ENCODE peak calls at places on chromosomes 4 and X, in seven cellular contexts. M is right atrium auricular region; A is activated T-cell treated with anti-CD3 and anti-CD28 coated beads, Interleukin-2, amount 50 U/mL, for 72 hours; B is H4; X is NCI-H2171 treated with DMSO at 0.1 percent for 48 hours; K is CD8-positive, alpha-beta T cell; W is T-helper 2 cell treated with Interferon-gamma antibody and Interleukin-4, amounts not matched to agents 5 μg/mL and 100 μg/mL, for 36 hours. T is an unnamed sample.

GRCh38 chrX:24207826-24208225 is 58.3 kb downstream of the ZFX start:
- DNase-seq in M (no peak), A (no peak), B (no peak), X (no peak), K (no peak), W (no peak), T (no peak)

GRCh38 chrX:119512145-119512800 is 44.0 kb downstream of the SLC25A5 start:
- DNase-seq in M (peak), A (peak), B (peak), X (peak), K (no peak), W (no peak), T (peak)

GRCh38 chr4:98605216-98605615 is 53.2 kb downstream of the TSPAN5 start:
- DNase-seq in M (no peak), A (no peak), B (no peak), X (no peak), K (no peak), W (no peak), T (no peak)

GRCh38 chr4:23822181-23822580 is 67.7 kb downstream of the PPARGC1A start:
- DNase-seq in M (no peak), A (no peak), B (no peak), X (no peak), K (no peak), W (no peak), T (no peak)

GRCh38 chr4:82696117-82696516 is 102.5 kb downstream of the SCD5 start:
- DNase-seq in M (no peak), A (no peak), B (no peak), X (no peak), K (no peak), W (no peak), T (no peak)

GRCh38 chrX:38941675-38942074 is 140.4 kb downstream of the MID1IP1 start:
- DNase-seq in M (no peak), A (no peak), B (no peak), X (no peak), K (no peak), W (no peak), T (no peak)

GRCh38 chr4:9898596-9899345 is 117.3 kb downstream of the DRD5 start:
- DNase-seq in M (peak), A (peak), B (no peak), X (no peak), K (no peak), W (no peak), T (no peak)

GRCh38 chrX:19846995-19847790 is 40.2 kb downstream of the SH3KBP1 start:
- DNase-seq in M (peak), A (no peak), B (peak), X (no peak), K (no peak), W (peak), T (peak)

GRCh38 chr4:158229768-158230167 is 19.5 kb downstream of the TMEM144 start:
- DNase-seq in M (no peak), A (no peak), B (no peak), X (no peak), K (no peak), W (no peak), T (no peak)

GRCh38 chr4:163755013-163755412 is 260.5 kb downstream of the TMA16 start:
- DNase-seq in M (no peak), A (no peak), B (peak), X (no peak), K (no peak), W (no peak), T (no peak)

GRCh38 chrX:120750381-120750780 is 120.5 kb upstream of the C1GALT1C1 start:
- DNase-seq in M (no peak), A (no peak), B (no peak), X (no peak), K (no peak), W (no peak), T (no peak)

GRCh38 chr4:74338792-74339333 is 26.1 kb upstream of the EREG start:
- DNase-seq in M (no peak), A (no peak), B (no peak), X (no peak), K (no peak), W (no peak), T (no peak)

GRCh38 chr4:183960021-183960420 is 54.9 kb downstream of the STOX2 start:
- DNase-seq in M (peak), A (no peak), B (peak), X (peak), K (no peak), W (no peak), T (no peak)

GRCh38 chr4:110164856-110165255 is 33.6 kb downstream of the ELOVL6 start:
- DNase-seq in M (no peak), A (no peak), B (no peak), X (no peak), K (peak), W (no peak), T (no peak)

GRCh38 chrX:129512409-129512808 is 10.9 kb downstream of the SMARCA1 start:
- DNase-seq in M (no peak), A (no peak), B (no peak), X (no peak), K (no peak), W (no peak), T (no peak)

GRCh38 chr4:170497105-170497504 is 407.3 kb upstream of the AADAT start:
- DNase-seq in M (no peak), A (no peak), B (peak), X (no peak), K (no peak), W (no peak), T (no peak)

GRCh38 chr4:52096048-52096447 is 44.9 kb downstream of the SPATA18 start:
- DNase-seq in M (no peak), A (no peak), B (no peak), X (no peak), K (no peak), W (no peak), T (no peak)

GRCh38 chr4:74410272-74410671 is 34.7 kb upstream of the AREG start:
- DNase-seq in M (no peak), A (no peak), B (no peak), X (no peak), K (no peak), W (no peak), T (no peak)

GRCh38 chr4:7335363-7336066 is 99.2 kb downstream of the PSAPL1 start:
- DNase-seq in M (no peak), A (peak), B (peak), X (no peak), K (peak), W (peak), T (no peak)

GRCh38 chr4:138158746-138159297 is 83.3 kb downstream of the SLC7A11 start:
- DNase-seq in M (no peak), A (no peak), B (peak), X (no peak), K (no peak), W (no peak), T (peak)

GRCh38 chrX:47370278-47370677 is at the start of gene ZNF157:
- DNase-seq in M (no peak), A (no peak), B (no peak), X (no peak), K (no peak), W (no peak), T (no peak)

GRCh38 chr4:55635760-55636621 is at the start of gene NMU:
- DNase-seq in M (no peak), A (peak), B (peak), X (peak), K (peak), W (peak), T (no peak)

GRCh38 chrX:139720136-139720535 is 12.2 kb upstream of the MCF2 start:
- DNase-seq in M (no peak), A (no peak), B (peak), X (no peak), K (no peak), W (no peak), T (no peak)

GRCh38 chr4:1175635-1176229 is 3.3 kb upstream of the SPON2 start:
- DNase-seq in M (no peak), A (no peak), B (no peak), X (no peak), K (no peak), W (no peak), T (no peak)

GRCh38 chrX:21756785-21757529 is 959 bp downstream of the SMPX start:
- DNase-seq in M (no peak), A (no peak), B (no peak), X (no peak), K (no peak), W (no peak), T (no peak)

GRCh38 chr4:142156246-142156645 is 519.9 kb downstream of the IL15 start:
- DNase-seq in M (no peak), A (no peak), B (no peak), X (no peak), K (no peak), W (no peak), T (no peak)

GRCh38 chr4:88442636-88443260 is 14.2 kb upstream of the HERC5 start:
- DNase-seq in M (no peak), A (no peak), B (peak), X (no peak), K (no peak), W (no peak), T (no peak)

GRCh38 chr4:153663667-153664066 is 20.4 kb upstream of the TLR2 start:
- DNase-seq in M (no peak), A (no peak), B (no peak), X (no peak), K (no peak), W (no peak), T (no peak)

GRCh38 chrX:125678258-125678657 is 358.6 kb downstream of the TEX13C start:
- DNase-seq in M (no peak), A (no peak), B (no peak), X (no peak), K (no peak), W (no peak), T (no peak)

GRCh38 chr4:79211490-79211889 is 114.4 kb downstream of the NAA11 start:
- DNase-seq in M (no peak), A (no peak), B (no peak), X (peak), K (no peak), W (no peak), T (no peak)

GRCh38 chr4:22754091-22754490 is 61.4 kb downstream of the GBA3 start:
- DNase-seq in M (no peak), A (no peak), B (no peak), X (no peak), K (no peak), W (no peak), T (no peak)

GRCh38 chr4:38519671-38520070 is 144.3 kb upstream of the KLF3 start:
- DNase-seq in M (no peak), A (no peak), B (no peak), X (no peak), K (no peak), W (no peak), T (no peak)

GRCh38 chr4:75630174-75630931 is at the start of gene CDKL2:
- DNase-seq in M (peak), A (peak), B (no peak), X (peak), K (peak), W (peak), T (no peak)

GRCh38 chrX:128020701-128021100 is 31.5 kb downstream of the ACTRT1 start:
- DNase-seq in M (no peak), A (no peak), B (peak), X (no peak), K (no peak), W (no peak), T (peak)

GRCh38 chr4:164485169-164485568 is 268.8 kb upstream of the SMIM31 start:
- DNase-seq in M (no peak), A (no peak), B (no peak), X (no peak), K (no peak), W (no peak), T (no peak)

GRCh38 chrX:85998954-85999353 is 48.4 kb downstream of the CHM start:
- DNase-seq in M (no peak), A (no peak), B (no peak), X (no peak), K (no peak), W (no peak), T (no peak)

GRCh38 chr4:161208564-161208963 is 955.2 kb downstream of the FSTL5 start:
- DNase-seq in M (no peak), A (no peak), B (no peak), X (no peak), K (no peak), W (no peak), T (no peak)

GRCh38 chr4:42781325-42781724 is 111.2 kb upstream of the GRXCR1 start:
- DNase-seq in M (no peak), A (no peak), B (no peak), X (no peak), K (no peak), W (no peak), T (no peak)

GRCh38 chr4:139902328-139903217 is 237.0 kb downstream of the MGST2 start:
- DNase-seq in M (no peak), A (no peak), B (no peak), X (no peak), K (no peak), W (no peak), T (no peak)

T was measured in non-pigmented ciliary epithelial cell.